ENCODE peak calls at places on chromosomes 7 and 10, in four cellular contexts. S is cardiac fibroblast, B is GM18507, O is stomach. W is an unnamed sample.

GRCh38 chr10:43204394-43204942 is 62.4 kb downstream of the RASGEF1A start:
- DNase-seq in S (no peak), B (no peak), O (no peak), W (no peak)

GRCh38 chr10:116159197-116159596 is 113.8 kb downstream of the GFRA1 start:
- DNase-seq in S (no peak), B (no peak), O (no peak), W (no peak)

GRCh38 chr10:72523932-72524396 is 101.9 kb downstream of the MICU1 start:
- DNase-seq in S (no peak), B (no peak), O (no peak), W (no peak)

GRCh38 chr7:38660427-38661099 is 29.4 kb upstream of the AMPH start:
- DNase-seq in S (peak), B (no peak), O (no peak), W (no peak)

GRCh38 chr7:138981332-138982203 is at the start of gene KIAA1549:
- DNase-seq in S (peak), B (peak), O (peak), W (peak)

GRCh38 chr7:94509264-94509878 is at the start of gene CASD1:
- DNase-seq in S (peak), B (peak), O (peak), W (peak)

GRCh38 chr7:108808556-108808955 is 238.9 kb downstream of the DNAJB9 start:
- DNase-seq in S (no peak), B (no peak), O (no peak), W (no peak)

GRCh38 chr10:12393831-12394230 is 44.5 kb downstream of the CAMK1D start:
- DNase-seq in S (no peak), B (no peak), O (no peak), W (no peak)

GRCh38 chr7:157693071-157693520 is 356.3 kb downstream of the DNAJB6 start:
- DNase-seq in S (no peak), B (no peak), O (peak), W (no peak)

GRCh38 chr7:122674502-122674901 is 24.4 kb downstream of the RNF133 start:
- DNase-seq in S (peak), B (no peak), O (peak), W (no peak)

GRCh38 chr7:55486991-55487390 is 85.3 kb downstream of the VOPP1 start:
- DNase-seq in S (no peak), B (no peak), O (no peak), W (no peak)